ENCODE peak calls at places on chromosome 6, in eight cellular contexts. W, M, Z, T, X, D, K and V are unnamed samples.

GRCh38 chr6:140271759-140272377 is 897.4 kb upstream of the CITED2 start:
- DNase-seq in W (no peak), M (no peak), Z (no peak), T (no peak), X (no peak), D (no peak), K (no peak), V (no peak)

GRCh38 chr6:20266851-20267608 is 54.8 kb upstream of the MBOAT1 start:
- DNase-seq in W (no peak), M (no peak), Z (no peak), T (no peak), X (no peak), D (no peak), K (no peak), V (peak)

GRCh38 chr6:83057705-83058321 is 7.8 kb downstream of the UBE3D start:
- DNase-seq in W (peak), M (no peak), Z (no peak), T (peak), X (no peak), D (no peak), K (no peak), V (peak)

GRCh38 chr6:146578054-146578453 is 20.7 kb upstream of the ADGB start:
- DNase-seq in W (no peak), M (no peak), Z (no peak), T (no peak), X (no peak), D (no peak), K (peak), V (peak)

GRCh38 chr6:107491059-107491609 is 1.2 kb downstream of the SOBP start:
- DNase-seq in W (peak), M (peak), Z (peak), T (no peak), X (no peak), D (peak), K (no peak), V (no peak)

GRCh38 chr6:71977860-71978259 is 91.5 kb downstream of the RIMS1 start:
- DNase-seq in W (no peak), M (no peak), Z (no peak), T (no peak), X (no peak), D (no peak), K (no peak), V (no peak)

GRCh38 chr6:154535146-154535545 is 24.7 kb upstream of the CNKSR3 start:
- DNase-seq in W (no peak), M (no peak), Z (no peak), T (no peak), X (no peak), D (no peak), K (no peak), V (no peak)

GRCh38 chr6:155234687-155235543 is 28.9 kb upstream of the CLDN20 start:
- DNase-seq in W (no peak), M (no peak), Z (no peak), T (no peak), X (no peak), D (no peak), K (peak), V (no peak)

GRCh38 chr6:145668844-145669243 is 66.5 kb downstream of the EPM2A start:
- DNase-seq in W (no peak), M (no peak), Z (no peak), T (no peak), X (no peak), D (no peak), K (no peak), V (no peak)

GRCh38 chr6:53651149-53651763 is 14.3 kb downstream of the KLHL31 start:
- DNase-seq in W (peak), M (no peak), Z (peak), T (peak), X (peak), D (no peak), K (peak), V (peak)

GRCh38 chr6:3410385-3411360 is 46.2 kb downstream of the SLC22A23 start:
- DNase-seq in W (peak), M (peak), Z (peak), T (peak), X (peak), D (no peak), K (peak), V (peak)

GRCh38 chr6:55176958-55177357 is 2.6 kb downstream of the HCRTR2 start:
- DNase-seq in W (no peak), M (no peak), Z (no peak), T (peak), X (no peak), D (no peak), K (peak), V (peak)

GRCh38 chr6:111858347-111858746 is 14.9 kb downstream of the FYN start:
- DNase-seq in W (no peak), M (no peak), Z (no peak), T (no peak), X (no peak), D (no peak), K (no peak), V (no peak)

GRCh38 chr6:159716247-159717086 is 10.8 kb upstream of the WTAP start:
- DNase-seq in W (no peak), M (no peak), Z (peak), T (peak), X (peak), D (no peak), K (peak), V (peak)

GRCh38 chr6:26232950-26233607 is 131.9 kb upstream of the BTN3A2 start:
- DNase-seq in W (no peak), M (no peak), Z (no peak), T (no peak), X (no peak), D (no peak), K (peak), V (peak)

GRCh38 chr6:141541766-141542324 is 590.9 kb upstream of the GJE1 start:
- DNase-seq in W (no peak), M (no peak), Z (no peak), T (no peak), X (no peak), D (no peak), K (no peak), V (peak)

GRCh38 chr6:1363729-1364572 is 25.4 kb upstream of the FOXF2 start:
- DNase-seq in W (no peak), M (no peak), Z (no peak), T (no peak), X (no peak), D (no peak), K (no peak), V (peak)

GRCh38 chr6:127516676-127517273 is 2.4 kb downstream of the MTCL3 start:
- DNase-seq in W (peak), M (peak), Z (no peak), T (peak), X (no peak), D (no peak), K (peak), V (peak)

GRCh38 chr6:17588011-17588410 is 12.1 kb upstream of the FAM8A1 start:
- DNase-seq in W (no peak), M (no peak), Z (no peak), T (no peak), X (no peak), D (no peak), K (no peak), V (no peak)

GRCh38 chr6:124011180-124011579 is 207.5 kb downstream of the NKAIN2 start:
- DNase-seq in W (no peak), M (no peak), Z (no peak), T (no peak), X (no peak), D (no peak), K (no peak), V (no peak)

GRCh38 chr6:141467881-141468280 is 664.8 kb upstream of the GJE1 start:
- DNase-seq in W (no peak), M (no peak), Z (no peak), T (peak), X (no peak), D (no peak), K (peak), V (peak)

GRCh38 chr6:127302728-127303675 is 36.3 kb downstream of the RNF146 start:
- DNase-seq in W (no peak), M (no peak), Z (no peak), T (peak), X (no peak), D (peak), K (no peak), V (peak)

GRCh38 chr6:18585032-18585573 is 198.0 kb downstream of the RNF144B start:
- DNase-seq in W (peak), M (no peak), Z (peak), T (peak), X (no peak), D (no peak), K (peak), V (peak)

GRCh38 chr6:18501313-18502013 is 114.3 kb downstream of the RNF144B start:
- DNase-seq in W (peak), M (peak), Z (peak), T (peak), X (peak), D (no peak), K (peak), V (no peak)

GRCh38 chr6:139920027-139920851 is 545.8 kb upstream of the CITED2 start:
- DNase-seq in W (no peak), M (no peak), Z (no peak), T (no peak), X (no peak), D (no peak), K (no peak), V (no peak)

GRCh38 chr6:137229075-137229759 is 10.0 kb upstream of the IFNGR1 start:
- DNase-seq in W (no peak), M (no peak), Z (no peak), T (no peak), X (no peak), D (no peak), K (no peak), V (no peak)

GRCh38 chr6:137231895-137232294 is 12.7 kb upstream of the IFNGR1 start:
- DNase-seq in W (no peak), M (no peak), Z (no peak), T (no peak), X (no peak), D (no peak), K (no peak), V (no peak)

GRCh38 chr6:137233561-137234504 is 14.6 kb upstream of the IFNGR1 start:
- DNase-seq in W (peak), M (no peak), Z (no peak), T (peak), X (peak), D (no peak), K (peak), V (peak)

GRCh38 chr6:137230547-137230946 is 11.4 kb upstream of the IFNGR1 start:
- DNase-seq in W (no peak), M (no peak), Z (no peak), T (no peak), X (no peak), D (no peak), K (no peak), V (no peak)

DNA sequence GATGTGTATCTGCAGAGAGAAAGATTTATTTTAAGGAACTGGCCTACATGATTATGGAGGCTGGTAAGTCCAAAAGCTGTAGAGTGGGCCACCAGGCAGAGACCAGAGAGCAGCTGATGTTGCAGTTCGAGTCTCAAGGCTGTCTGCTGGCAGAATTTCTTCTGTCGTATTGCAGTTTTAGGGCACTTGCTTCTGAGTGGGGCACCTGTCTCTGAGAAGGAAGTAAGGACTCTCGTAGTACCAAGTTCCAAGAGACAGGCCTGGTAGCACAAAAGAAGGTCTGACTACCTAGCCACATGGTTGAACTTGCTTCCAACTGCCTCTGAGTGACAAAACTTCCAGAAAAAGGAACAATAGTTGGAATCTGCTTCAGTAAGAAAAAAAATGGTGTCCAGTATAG is 12.0 kb upstream of the IFNGR1 start:
- DNase-seq in W (no peak), M (no peak), Z (no peak), T (no peak), X (no peak), D (no peak), K (no peak), V (no peak)
- H3K27ac ChIP-seq in W (no peak), M (peak), Z (no peak), T (no peak), X (no peak), D (no peak), K (no peak), V (no peak)

GRCh38 chr6:16137451-16137801 is 8.5 kb downstream of the MYLIP start:
- DNase-seq in W (no peak), M (no peak), Z (no peak), T (no peak), X (no peak), D (no peak), K (no peak), V (no peak)
- H3K27ac ChIP-seq in W (peak), M (no peak), Z (no peak), T (no peak), X (no peak), D (no peak), K (peak), V (peak)

GRCh38 chr6:39322306-39322850 is at the start of gene KCNK16:
- DNase-seq in W (no peak), M (no peak), Z (no peak), T (no peak), X (no peak), D (no peak), K (no peak), V (no peak)
- H3K27ac ChIP-seq in W (no peak), M (no peak), Z (no peak), T (no peak), X (no peak), D (no peak), K (no peak), V (no peak)

GRCh38 chr6:90295854-90296345 is 743 bp downstream of the BACH2 start:
- DNase-seq in W (peak), M (peak), Z (peak), T (peak), X (peak), D (peak), K (peak), V (peak)

GRCh38 chr6:90294008-90294511 is 2.6 kb downstream of the BACH2 start:
- DNase-seq in W (no peak), M (no peak), Z (no peak), T (no peak), X (no peak), D (no peak), K (no peak), V (no peak)

GRCh38 chr6:90294614-90294988 is 2.0 kb downstream of the BACH2 start:
- DNase-seq in W (no peak), M (no peak), Z (no peak), T (no peak), X (no peak), D (no peak), K (no peak), V (no peak)

GRCh38 chr6:90296346-90297123 is at the start of gene BACH2:
- DNase-seq in W (peak), M (peak), Z (peak), T (peak), X (peak), D (peak), K (peak), V (peak)

DNA sequence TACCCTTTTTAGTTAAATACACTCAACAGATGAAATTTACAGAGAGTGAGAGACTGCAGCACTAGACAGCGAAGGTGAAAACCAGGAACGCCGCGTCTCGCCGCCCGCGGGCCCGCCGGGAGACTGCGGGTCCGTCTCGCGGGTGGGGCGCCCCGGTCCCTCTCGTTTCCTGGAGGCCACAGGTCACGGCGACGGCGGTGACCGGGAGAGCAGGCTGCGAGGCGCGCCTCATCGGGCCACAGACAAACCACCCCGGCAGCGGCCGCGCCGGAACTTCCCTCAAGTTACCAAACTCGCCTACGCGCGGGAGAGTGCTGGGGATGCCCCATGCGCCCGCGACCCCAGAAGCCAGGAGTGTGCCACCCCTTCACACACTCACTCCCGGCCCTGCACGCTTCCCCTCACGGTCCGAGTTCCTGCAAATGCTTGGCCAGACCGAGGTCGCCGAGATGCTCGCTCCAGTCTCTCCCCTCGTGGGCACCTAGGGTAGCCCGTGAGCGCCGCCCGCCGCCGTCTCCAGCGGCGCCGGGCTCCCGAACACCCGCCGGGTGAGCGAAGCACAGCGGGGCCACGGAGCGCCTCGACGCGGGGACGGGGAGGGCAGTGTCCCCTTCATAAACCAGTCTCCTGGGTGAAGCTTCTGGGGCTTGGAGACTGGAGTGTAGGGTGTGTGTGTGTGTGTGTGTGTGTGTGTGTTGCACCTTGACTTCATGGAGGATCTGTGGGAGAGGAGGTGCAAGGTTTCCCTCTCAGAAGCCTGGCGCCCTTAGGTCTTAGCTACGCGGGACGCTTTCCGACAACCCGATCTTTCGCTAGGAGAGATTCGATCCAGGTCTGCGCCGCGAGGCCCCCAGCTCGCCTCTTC is 1.4 kb downstream of the BACH2 start:
- DNase-seq in W (peak), M (peak), Z (peak), T (peak), X (no peak), D (no peak), K (no peak), V (peak)
- H3K27ac ChIP-seq in W (peak), M (peak), Z (no peak), T (no peak), X (peak), D (peak), K (peak), V (no peak)

DNA sequence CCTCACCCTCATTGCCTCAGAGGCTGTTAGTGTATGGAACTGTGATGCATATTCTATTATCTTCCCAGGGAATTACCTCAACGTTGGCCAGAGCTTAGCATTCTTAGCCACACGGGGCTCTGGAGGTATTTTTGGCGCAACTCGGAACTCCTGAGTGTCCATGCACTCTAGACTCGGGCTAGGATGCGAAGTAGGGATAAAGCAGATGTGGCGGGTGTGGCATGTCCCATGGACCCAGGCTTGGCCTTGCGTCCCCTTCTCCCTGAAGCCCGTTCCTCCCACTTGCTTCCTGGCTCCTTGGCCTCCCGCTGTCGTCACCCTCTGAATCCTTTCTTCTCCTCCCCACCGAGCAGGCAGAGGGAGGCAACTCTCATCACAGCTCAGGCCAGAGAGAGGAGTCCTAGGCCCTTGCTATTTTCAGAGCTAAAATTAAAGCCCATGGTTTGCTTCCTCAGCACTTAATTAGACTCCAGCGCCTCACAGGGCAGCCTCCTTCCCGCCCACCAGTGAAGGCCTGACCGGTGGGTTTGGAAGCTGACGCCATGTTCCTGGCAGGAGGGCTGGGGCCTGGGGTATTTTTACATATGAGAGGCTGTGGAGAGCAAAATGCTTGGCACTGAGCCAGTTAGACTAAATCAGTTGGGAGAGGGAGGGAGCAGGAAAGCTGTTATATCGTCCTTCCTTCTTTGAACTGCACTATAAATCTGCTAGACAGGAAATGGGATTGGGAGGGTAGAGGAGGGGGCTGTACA is 138.7 kb downstream of the FOXO3 start:
- DNase-seq in W (peak), M (no peak), Z (no peak), T (no peak), X (no peak), D (no peak), K (no peak), V (no peak)
- H3K27ac ChIP-seq in W (peak), M (peak), Z (peak), T (no peak), X (no peak), D (peak), K (no peak), V (no peak)

DNA sequence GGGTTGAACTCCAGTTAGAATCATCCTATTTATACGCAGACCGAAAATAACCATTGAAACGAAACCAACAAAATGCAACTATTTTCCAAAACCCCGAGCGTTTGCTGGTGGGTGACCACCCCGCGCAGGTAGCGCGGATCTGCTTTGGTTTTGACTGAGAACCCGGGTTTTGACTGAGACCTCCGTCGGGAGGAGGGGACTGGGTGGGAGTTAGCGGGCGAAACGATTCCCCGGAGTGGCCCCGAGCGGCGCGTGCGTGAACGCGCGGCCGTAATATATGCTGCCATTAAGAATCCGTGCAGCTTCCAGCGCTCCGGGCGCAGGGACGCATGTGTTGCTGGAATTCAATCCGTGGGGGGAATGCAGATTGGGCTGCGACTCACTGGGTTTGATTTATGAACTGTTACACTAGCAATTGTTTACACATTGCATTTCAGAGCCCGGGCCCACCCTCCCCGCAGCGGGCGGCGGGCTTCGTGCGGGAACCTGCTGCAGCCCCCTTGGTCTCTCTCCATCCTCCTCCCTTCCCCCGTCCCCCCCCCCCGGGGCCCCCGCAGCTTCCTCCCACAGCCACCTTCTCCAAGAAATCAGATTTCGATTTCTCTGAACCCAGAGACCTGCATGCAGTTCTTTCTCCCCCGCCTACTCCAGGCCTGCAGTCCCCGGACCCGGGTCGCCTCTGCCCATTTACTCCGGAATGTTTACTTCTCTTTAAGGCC is 9.9 kb downstream of the NRN1 start:
- DNase-seq in W (no peak), M (no peak), Z (no peak), T (peak), X (no peak), D (no peak), K (no peak), V (no peak)
- H3K27ac ChIP-seq in W (peak), M (peak), Z (no peak), T (no peak), X (no peak), D (peak), K (no peak), V (no peak)